ENCODE peak calls at places on chromosome 17, in six cellular contexts. I, Z, T, B, A and K are unnamed samples.

GRCh38 chr17:3534881-3535252 is 22.7 kb downstream of the TRPV3 start:
- DNase-seq in A (no peak), T (no peak), I (no peak), Z (no peak), B (peak), K (no peak)

GRCh38 chr17:62870581-62870964 is 62.5 kb upstream of the MARCHF10 start:
- DNase-seq in Z (no peak), T (no peak), B (no peak), I (no peak), A (no peak), K (no peak)

GRCh38 chr17:57953703-57954420 is 1.4 kb downstream of the CUEDC1 start:
- DNase-seq in B (no peak), I (no peak), Z (peak), A (no peak), T (no peak), K (no peak)

GRCh38 chr17:9577402-9577709 is 914 bp downstream of the CFAP52 start:
- DNase-seq in Z (no peak), T (no peak), A (no peak), I (no peak), B (no peak), K (no peak)

GRCh38 chr17:73131993-73132595 is 32.7 kb upstream of the SSTR2 start:
- DNase-seq in I (no peak), T (no peak), A (no peak), Z (no peak), B (no peak), K (no peak)

GRCh38 chr17:80395402-80396151 is 19.4 kb upstream of the ENDOV start:
- DNase-seq in B (no peak), I (no peak), A (no peak), Z (no peak), T (no peak), K (no peak)

GRCh38 chr17:32546031-32546444 is 59.2 kb downstream of the CDK5R1 start:
- DNase-seq in B (no peak), T (no peak), I (no peak), Z (no peak), A (no peak), K (peak)

GRCh38 chr17:76539631-76540271 is at the start of gene PRCD:
- DNase-seq in Z (peak), A (no peak), T (no peak), I (no peak), B (no peak), K (no peak)

GRCh38 chr17:37791434-37791833 is 46.6 kb upstream of the HNF1B start:
- DNase-seq in T (peak), Z (no peak), A (peak), B (peak), I (peak), K (peak)

GRCh38 chr17:78082988-78083387 is 45.6 kb downstream of the TMC6 start:
- DNase-seq in I (no peak), B (no peak), Z (no peak), T (no peak), A (no peak), K (no peak)

GRCh38 chr17:31605761-31606160 is 214.3 kb downstream of the RAB11FIP4 start:
- DNase-seq in Z (no peak), T (no peak), B (no peak), A (no peak), I (no peak), K (no peak)

GRCh38 chr17:81391268-81391963 is 3.8 kb upstream of the BAHCC1 start:
- DNase-seq in I (no peak), B (no peak), T (no peak), Z (no peak), A (no peak), K (no peak)

GRCh38 chr17:7186241-7186640 is 7.1 kb upstream of the ASGR1 start:
- DNase-seq in T (no peak), Z (no peak), I (no peak), A (no peak), B (no peak), K (no peak)

GRCh38 chr17:51801626-51802025 is 356.9 kb downstream of the CA10 start:
- DNase-seq in Z (no peak), T (no peak), A (no peak), B (no peak), I (no peak), K (no peak)

GRCh38 chr17:76640550-76641380 is 2.8 kb downstream of the ST6GALNAC1 start:
- DNase-seq in I (no peak), A (no peak), T (no peak), B (no peak), Z (no peak), K (no peak)

GRCh38 chr17:9204623-9205329 is 183.5 kb downstream of the NTN1 start:
- DNase-seq in I (no peak), A (no peak), Z (no peak), T (no peak), B (no peak), K (no peak)

GRCh38 chr17:43217614-43218087 is 6.0 kb downstream of the TMEM106A start:
- DNase-seq in A (no peak), Z (no peak), T (no peak), B (no peak), I (peak), K (no peak)

GRCh38 chr17:76382305-76382802 is 2.1 kb upstream of the SPHK1 start:
- DNase-seq in B (peak), Z (no peak), T (peak), A (no peak), I (no peak), K (peak)

GRCh38 chr17:82468692-82469091 is 10.2 kb downstream of the NARF start:
- DNase-seq in I (no peak), B (no peak), Z (no peak), T (no peak), A (no peak), K (no peak)

GRCh38 chr17:80154166-80154565 is 7.2 kb upstream of the EIF4A3 start:
- DNase-seq in B (no peak), I (no peak), T (no peak), A (no peak), Z (no peak), K (no peak)

GRCh38 chr17:59666235-59666634 is 41.0 kb downstream of the PTRH2 start:
- DNase-seq in B (peak), A (no peak), I (no peak), T (no peak), Z (no peak), K (peak)

GRCh38 chr17:80647746-80648145 is 103.1 kb downstream of the RPTOR start:
- DNase-seq in T (no peak), I (no peak), B (peak), A (peak), Z (no peak), K (peak)

GRCh38 chr17:18994626-18995025 is 9.9 kb downstream of the FAM83G start:
- DNase-seq in A (no peak), I (no peak), Z (no peak), B (no peak), T (no peak), K (no peak)

GRCh38 chr17:49471089-49471683 is 23.9 kb upstream of the NGFR start:
- DNase-seq in I (no peak), B (peak), A (no peak), Z (peak), T (no peak), K (no peak)

GRCh38 chr17:41785876-41786226 is 660 bp downstream of the JUP start:
- DNase-seq in B (no peak), Z (no peak), I (no peak), A (no peak), T (no peak), K (peak)

GRCh38 chr17:35046740-35047283 is 16.7 kb downstream of the RFFL start:
- DNase-seq in B (no peak), Z (no peak), A (peak), T (peak), I (peak), K (peak)

GRCh38 chr17:44919885-44920564 is 4.7 kb upstream of the GFAP start:
- DNase-seq in B (peak), T (peak), A (peak), I (peak), Z (peak), K (peak)

GRCh38 chr17:57440522-57441269 is 184.4 kb downstream of the MSI2 start:
- DNase-seq in I (peak), Z (peak), A (no peak), T (peak), B (peak), K (peak)

GRCh38 chr17:50212121-50212843 is 10.9 kb upstream of the COL1A1 start:
- DNase-seq in I (no peak), T (no peak), Z (no peak), A (peak), B (peak), K (peak)

GRCh38 chr17:43468746-43469544 is 14.8 kb upstream of the DHX8 start:
- DNase-seq in T (no peak), I (no peak), Z (no peak), A (peak), B (peak), K (peak)